ENCODE peak calls at places on chromosomes 1 and 21, in eight cellular contexts. G, R, V, X, K, Z, Y and J are unnamed samples. For H3K4me1, the result is how much of the 10 kb centered on the place peaks cover.

GRCh38 chr1:218498061-218498938 is 153.2 kb downstream of the TGFB2 start:
- DNase-seq in G (no peak), R (no peak), V (no peak), X (no peak), K (no peak), Z (no peak), Y (no peak), J (no peak)

GRCh38 chr1:57987507-57987906 is 559.0 kb downstream of the OMA1 start:
- DNase-seq in G (no peak), R (no peak), V (no peak), X (no peak), K (no peak), Z (no peak), Y (no peak), J (no peak)

GRCh38 chr1:160046494-160047115 is 14.8 kb upstream of the PIGM start:
- DNase-seq in G (peak), R (peak), V (peak), X (peak), K (peak), Z (no peak), Y (peak), J (no peak)

GRCh38 chr21:44013380-44014088 is 1.4 kb downstream of the TRAPPC10 start:
- DNase-seq in G (no peak), R (no peak), V (no peak), X (no peak), K (no peak), Z (no peak), Y (no peak), J (no peak)

GRCh38 chr1:113390871-113391642 is 742 bp downstream of the MAGI3 start:
- DNase-seq in G (peak), R (peak), V (peak), X (peak), K (peak), Z (peak), Y (peak), J (peak)

GRCh38 chr1:9881838-9882249 is 28.2 kb downstream of the CTNNBIP1 start:
- DNase-seq in G (no peak), R (no peak), V (no peak), X (no peak), K (no peak), Z (no peak), Y (no peak), J (no peak)

GRCh38 chr1:156842618-156843300 is 16.2 kb downstream of the INSRR start:
- DNase-seq in G (no peak), R (no peak), V (no peak), X (no peak), K (no peak), Z (no peak), Y (no peak), J (no peak)

GRCh38 chr1:242404296-242404695 is 120.2 kb downstream of the PLD5 start:
- DNase-seq in G (no peak), R (no peak), V (no peak), X (no peak), K (no peak), Z (no peak), Y (no peak), J (no peak)

GRCh38 chr21:41634211-41634694 is 126.3 kb upstream of the TMPRSS2 start:
- DNase-seq in G (no peak), R (no peak), V (no peak), X (no peak), K (no peak), Z (no peak), Y (no peak), J (no peak)

GRCh38 chr1:25063591-25064416 is 133.7 kb upstream of the RUNX3 start:
- DNase-seq in G (no peak), R (no peak), V (no peak), X (no peak), K (no peak), Z (no peak), Y (no peak), J (no peak)

GRCh38 chr1:42176902-42177519 is 12.5 kb upstream of the GUCA2A start:
- DNase-seq in G (no peak), R (no peak), V (peak), X (no peak), K (no peak), Z (no peak), Y (no peak), J (no peak)

GRCh38 chr1:10459185-10459584 is 9.4 kb downstream of the CORT start:
- DNase-seq in G (no peak), R (no peak), V (no peak), X (no peak), K (no peak), Z (no peak), Y (no peak), J (no peak)

GRCh38 chr1:183757061-183757460 is 47.9 kb upstream of the RGL1 start:
- DNase-seq in G (no peak), R (no peak), V (no peak), X (no peak), K (no peak), Z (no peak), Y (no peak), J (no peak)

GRCh38 chr1:52914463-52914862 is 7.1 kb downstream of the ECHDC2 start:
- DNase-seq in G (no peak), R (no peak), V (no peak), X (no peak), K (no peak), Z (no peak), Y (no peak), J (no peak)

GRCh38 chr1:20847619-20848080 is 60.5 kb upstream of the HP1BP3 start:
- DNase-seq in G (no peak), R (no peak), V (no peak), X (no peak), K (no peak), Z (no peak), Y (no peak), J (no peak)

GRCh38 chr1:105172803-105173202 is 1423.1 kb downstream of the AMY1C start:
- DNase-seq in G (no peak), R (peak), V (no peak), X (no peak), K (no peak), Z (no peak), Y (no peak), J (no peak)

GRCh38 chr1:209672705-209673630 is 2.2 kb upstream of the G0S2 start:
- DNase-seq in G (no peak), R (no peak), V (no peak), X (no peak), K (no peak), Z (no peak), Y (no peak), J (no peak)

GRCh38 chr1:198556969-198557368 is 16.5 kb upstream of the ATP6V1G3 start:
- DNase-seq in G (no peak), R (peak), V (peak), X (peak), K (peak), Z (no peak), Y (no peak), J (peak)

GRCh38 chr1:48581256-48581655 is 109.3 kb upstream of the SPATA6 start:
- DNase-seq in G (no peak), R (no peak), V (no peak), X (no peak), K (no peak), Z (no peak), Y (no peak), J (no peak)

GRCh38 chr1:92473781-92474495 is 12.8 kb downstream of the GFI1 start:
- DNase-seq in G (no peak), R (no peak), V (no peak), X (no peak), K (no peak), Z (no peak), Y (no peak), J (no peak)

GRCh38 chr1:205318231-205318991 is 3.1 kb downstream of the NUAK2 start:
- DNase-seq in G (no peak), R (no peak), V (no peak), X (no peak), K (no peak), Z (peak), Y (no peak), J (no peak)

GRCh38 chr1:41245659-41246058 is 3.6 kb upstream of the SCMH1 start:
- DNase-seq in G (no peak), R (no peak), V (no peak), X (no peak), K (no peak), Z (no peak), Y (no peak), J (no peak)

GRCh38 chr1:110057963-110058518 is 12.4 kb downstream of the ALX3 start:
- DNase-seq in G (no peak), R (no peak), V (no peak), X (no peak), K (no peak), Z (no peak), Y (no peak), J (no peak)

GRCh38 chr1:245370905-245371581 is 216.3 kb downstream of the KIF26B start:
- DNase-seq in G (no peak), R (peak), V (peak), X (no peak), K (no peak), Z (no peak), Y (no peak), J (no peak)

GRCh38 chr1:155717041-155717440 is 28.1 kb downstream of the DAP3 start:
- DNase-seq in G (no peak), R (no peak), V (no peak), X (no peak), K (no peak), Z (no peak), Y (no peak), J (no peak)

GRCh38 chr1:222629921-222630535 is 12.1 kb downstream of the MIA3 start:
- DNase-seq in G (no peak), R (no peak), V (no peak), X (no peak), K (no peak), Z (no peak), Y (no peak), J (no peak)

GRCh38 chr1:82143108-82143833 is 342.5 kb downstream of the ADGRL2 start:
- DNase-seq in G (no peak), R (no peak), V (no peak), X (no peak), K (no peak), Z (no peak), Y (no peak), J (no peak)

GRCh38 chr21:33458861-33459260 is 20.9 kb downstream of the TMEM50B start:
- DNase-seq in G (no peak), R (no peak), V (no peak), X (no peak), K (no peak), Z (no peak), Y (no peak), J (no peak)

GRCh38 chr1:34754878-34755637 is at the start of gene GJB5:
- DNase-seq in G (no peak), R (no peak), V (no peak), X (no peak), K (no peak), Z (no peak), Y (no peak), J (no peak)

GRCh38 chr1:205449750-205450443 is 5.9 kb downstream of the BLACAT1 start:
- DNase-seq in G (no peak), R (no peak), V (peak), X (peak), K (no peak), Z (no peak), Y (no peak), J (no peak)

GRCh38 chr1:20731057-20731991 is 1.2 kb downstream of the SH2D5 start:
- DNase-seq in G (no peak), R (no peak), V (peak), X (no peak), K (no peak), Z (no peak), Y (no peak), J (peak)

GRCh38 chr1:54471588-54471987 is 65.4 kb upstream of the SSBP3 start:
- DNase-seq in G (no peak), R (no peak), V (no peak), X (no peak), K (no peak), Z (no peak), Y (no peak), J (no peak)

GRCh38 chr1:226872455-226872854 is 2.0 kb downstream of the PSEN2 start:
- DNase-seq in G (no peak), R (no peak), V (no peak), X (no peak), K (no peak), Z (no peak), Y (no peak), J (no peak)

GRCh38 chr1:246569248-246570238 is 3.3 kb downstream of the CNST start:
- DNase-seq in G (no peak), R (no peak), V (no peak), X (no peak), K (no peak), Z (no peak), Y (no peak), J (no peak)

GRCh38 chr1:58293388-58293787 is 253.1 kb downstream of the OMA1 start:
- DNase-seq in G (no peak), R (no peak), V (no peak), X (no peak), K (peak), Z (no peak), Y (no peak), J (no peak)

DNA sequence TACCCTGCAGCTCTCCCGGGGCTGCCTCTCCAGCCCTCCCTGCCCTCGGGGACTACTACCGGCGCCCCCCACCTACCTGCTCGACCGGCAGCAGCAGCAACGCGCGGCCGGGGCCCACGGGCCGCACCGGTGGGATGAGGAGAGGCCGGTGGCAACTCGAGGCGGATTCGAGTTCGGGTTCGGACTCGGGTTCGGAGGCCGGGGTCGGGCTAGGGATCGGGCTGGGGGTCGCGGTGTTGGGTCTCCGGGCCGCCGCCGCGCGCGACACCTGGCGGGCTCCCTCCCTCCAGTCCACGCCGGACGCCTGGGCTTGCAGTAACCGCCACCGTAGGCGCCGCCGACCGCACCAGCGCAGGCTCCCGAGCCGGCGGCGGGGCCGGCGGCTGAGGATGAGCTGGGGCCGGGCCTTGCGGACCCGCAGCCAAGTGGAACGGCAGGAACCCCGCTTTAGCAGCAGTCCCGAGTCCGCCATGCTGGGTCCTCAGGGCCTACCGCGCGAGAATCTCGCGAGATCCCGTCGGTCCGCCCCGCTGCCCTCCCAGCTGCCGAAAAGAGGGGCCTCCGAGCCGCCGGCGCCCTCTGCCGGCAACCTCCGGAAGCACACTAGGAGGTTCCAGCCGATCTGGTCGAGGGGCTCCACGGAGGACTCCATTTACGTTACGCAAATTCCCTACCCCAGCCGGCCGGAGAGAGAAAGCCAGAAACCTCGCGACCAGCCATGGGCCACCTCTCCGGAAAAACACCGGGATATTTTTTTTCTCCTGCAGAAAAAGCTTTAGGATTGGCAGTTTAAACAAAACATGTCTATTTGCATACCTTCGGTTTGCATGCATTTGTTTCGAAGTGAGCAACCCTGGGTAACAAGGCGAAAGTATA is at the start of gene NOL9:
- DNase-seq in G (peak), R (peak), V (peak), X (peak), K (peak), Z (peak), Y (peak), J (peak)
- TF ChIP-seq POLR2A in G (peak), R (peak), V (no peak), X (no peak), K (peak), Z (peak), Y (peak), J (no peak)

DNA sequence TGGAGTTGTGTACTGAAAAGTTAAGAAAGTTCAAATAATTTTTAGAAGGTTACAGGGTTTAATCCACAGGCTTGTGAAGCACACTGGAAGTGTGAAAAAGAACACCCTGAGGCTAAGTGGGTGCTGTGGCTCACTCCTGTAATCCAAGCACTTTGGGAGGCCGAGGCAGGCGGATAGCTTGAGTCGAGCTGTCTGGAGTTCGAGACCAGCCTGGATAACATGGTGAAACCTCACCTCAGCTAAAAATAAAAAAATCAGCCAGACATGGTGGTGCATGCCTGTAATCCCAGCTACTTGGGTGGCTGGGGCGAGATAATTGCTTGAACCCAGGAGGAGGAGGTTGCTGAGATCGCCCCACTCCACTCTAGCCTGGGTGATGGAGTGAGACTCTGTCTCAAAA is 9.8 kb downstream of the TXNIP start:
- DNase-seq in G (no peak), R (no peak), V (no peak), X (no peak), K (peak), Z (no peak), Y (no peak), J (no peak)
- H3K4me1 ChIP-seq in G (under half), R (under half), V (under half), X (half or more), K (half or more), Z (under half), Y (under half), J (under half)

DNA sequence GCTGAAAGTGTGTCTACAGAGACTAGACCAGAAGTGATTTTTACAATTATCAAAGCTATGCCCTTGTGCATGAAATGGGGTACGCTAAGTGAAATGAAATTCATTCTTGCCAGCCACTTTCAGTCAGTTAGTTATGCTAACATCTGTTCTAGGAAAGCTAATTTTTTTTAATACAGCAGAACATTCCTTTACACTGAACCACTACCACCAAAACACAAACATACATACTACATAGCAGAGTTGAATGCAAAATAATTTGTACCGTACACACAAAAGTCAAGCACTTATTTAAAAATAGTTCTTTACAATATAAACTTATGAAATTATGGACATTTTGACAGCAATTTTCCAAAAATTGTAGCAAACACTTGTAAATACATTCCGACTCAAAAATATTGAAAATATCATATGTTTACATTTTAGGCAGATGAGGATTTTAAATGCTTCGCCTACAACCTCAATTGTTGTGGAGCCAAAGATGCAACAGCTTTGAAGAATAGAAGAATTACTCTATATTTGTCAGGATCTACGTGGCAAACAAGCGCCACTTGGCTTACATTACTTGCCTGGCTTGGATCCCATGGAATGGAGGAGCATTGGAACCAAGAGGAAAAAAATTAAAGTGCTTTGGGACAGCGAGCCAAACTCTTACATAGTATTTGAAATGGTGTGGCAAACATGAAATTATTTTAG is 30.6 kb downstream of the WLS start:
- DNase-seq in G (no peak), R (peak), V (no peak), X (no peak), K (no peak), Z (no peak), Y (no peak), J (no peak)
- TF ChIP-seq POLR2A in G (no peak), R (no peak), V (no peak), X (no peak), K (no peak), Z (no peak), Y (no peak), J (no peak)

DNA sequence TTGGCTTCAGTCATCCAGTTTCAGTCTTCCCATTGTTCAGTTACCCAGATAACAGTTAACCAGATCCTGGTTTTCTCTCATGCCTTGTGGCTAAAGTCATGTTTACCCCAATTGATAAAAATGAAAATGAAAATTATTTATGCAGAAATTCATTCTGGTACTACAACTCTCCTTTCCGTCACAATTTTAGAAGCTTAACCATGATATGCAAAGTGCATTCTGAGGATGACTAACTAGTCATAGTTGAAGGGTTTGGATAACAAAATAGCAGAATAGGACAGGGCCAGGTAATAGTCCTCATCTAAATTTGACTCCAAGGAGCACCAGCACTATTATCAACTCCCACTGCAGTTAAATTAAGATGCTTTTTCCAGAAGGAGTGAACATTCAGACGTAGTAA is 94.7 kb downstream of the NTMT2 start:
- DNase-seq in G (no peak), R (no peak), V (no peak), X (no peak), K (no peak), Z (no peak), Y (no peak), J (no peak)
- H3K4me1 ChIP-seq in G (under half), R (under half), V (under half), X (under half), K (under half), Z (under half), Y (under half), J (under half)